ENCODE peak calls at places on chromosomes 5 and 9, in seven cellular contexts. F, K, Y, I, U, E and X are unnamed samples.

GRCh38 chr9:120965344-120966004 is 38.9 kb upstream of the TRAF1 start:
- DNase-seq in F (no peak), Y (no peak), K (no peak), I (no peak), U (no peak), E (no peak), X (no peak)

GRCh38 chr5:87499478-87500410 is 87.0 kb upstream of the CCNH start:
- DNase-seq in U (no peak), F (no peak), I (no peak), E (no peak), Y (peak), K (no peak), X (no peak)

GRCh38 chr5:117788596-117788995 is 1199.8 kb downstream of the DTWD2 start:
- DNase-seq in E (no peak), I (no peak), Y (no peak), U (no peak), F (peak), K (no peak), X (no peak)

GRCh38 chr9:5326893-5327548 is 12.7 kb downstream of the RLN1 start:
- DNase-seq in I (no peak), F (no peak), Y (no peak), E (peak), U (no peak), K (no peak), X (no peak)

GRCh38 chr5:89967806-89968444 is 441.6 kb downstream of the CETN3 start:
- DNase-seq in F (no peak), Y (peak), E (no peak), I (no peak), U (no peak), K (no peak), X (no peak)

GRCh38 chr9:134694714-134695113 is 53.1 kb downstream of the COL5A1 start:
- DNase-seq in U (no peak), F (no peak), K (no peak), E (no peak), Y (no peak), I (no peak), X (no peak)

GRCh38 chr9:92620870-92621269 is 49.1 kb downstream of the IPPK start:
- DNase-seq in Y (no peak), F (no peak), U (no peak), K (no peak), E (no peak), I (no peak), X (no peak)

GRCh38 chr9:5838884-5839571 is 6.1 kb upstream of the ERMP1 start:
- DNase-seq in U (no peak), I (no peak), K (no peak), E (no peak), F (no peak), Y (peak), X (no peak)

GRCh38 chr5:74386571-74387334 is 253.8 kb downstream of the ENC1 start:
- DNase-seq in U (no peak), E (no peak), F (no peak), I (no peak), Y (peak), K (no peak), X (no peak)

GRCh38 chr5:73205309-73205708 is 32.3 kb downstream of the TMEM174 start:
- DNase-seq in E (no peak), I (no peak), Y (no peak), K (no peak), U (no peak), F (no peak), X (no peak)